ENCODE peak calls at places on chromosomes 13 and 19, in nine cellular contexts. One of them, this sample, is unnamed.

GRCh38 chr13:106089251-106089940 is 446.1 kb downstream of the EFNB2 start:
- DNase-seq in spleen: no peak
- DNase-seq in IMR-90: no peak
- DNase-seq in prostate gland: no peak
- DNase-seq in stomach: no peak
- DNase-seq in adrenal gland: no peak
- DNase-seq in uterus: no peak
- DNase-seq in tibial nerve: no peak
- DNase-seq in right lobe of liver: no peak
- DNase-seq in this sample: no peak

GRCh38 chr13:24664726-24665409 is 15.3 kb upstream of the ATP12A start:
- DNase-seq in spleen: no peak
- DNase-seq in IMR-90: peak; percentile 63
- DNase-seq in prostate gland: no peak
- DNase-seq in stomach: no peak
- DNase-seq in adrenal gland: no peak
- DNase-seq in uterus: no peak
- DNase-seq in tibial nerve: no peak
- DNase-seq in right lobe of liver: no peak
- DNase-seq in this sample: no peak

GRCh38 chr13:29411493-29411892 is 184.0 kb downstream of the SLC7A1 start:
- DNase-seq in spleen: no peak
- DNase-seq in IMR-90: no peak
- DNase-seq in prostate gland: no peak
- DNase-seq in stomach: no peak
- DNase-seq in adrenal gland: no peak
- DNase-seq in uterus: no peak
- DNase-seq in tibial nerve: no peak
- DNase-seq in right lobe of liver: no peak
- DNase-seq in this sample: no peak

GRCh38 chr13:51136276-51136980 is 25.4 kb upstream of the C13orf42 start:
- DNase-seq in spleen: no peak
- DNase-seq in IMR-90: no peak
- DNase-seq in prostate gland: no peak
- DNase-seq in stomach: no peak
- DNase-seq in adrenal gland: no peak
- DNase-seq in uterus: no peak
- DNase-seq in tibial nerve: no peak
- DNase-seq in right lobe of liver: no peak
- DNase-seq in this sample: no peak

GRCh38 chr13:24605923-24606372 is 74.3 kb upstream of the ATP12A start:
- DNase-seq in spleen: no peak
- DNase-seq in IMR-90: peak; percentile 11
- DNase-seq in prostate gland: no peak
- DNase-seq in stomach: no peak
- DNase-seq in adrenal gland: no peak
- DNase-seq in uterus: no peak
- DNase-seq in tibial nerve: no peak
- DNase-seq in right lobe of liver: no peak
- DNase-seq in this sample: no peak

GRCh38 chr13:39531646-39532045 is 71.3 kb downstream of the LHFPL6 start:
- DNase-seq in spleen: no peak
- DNase-seq in IMR-90: peak; percentile 32
- DNase-seq in prostate gland: no peak
- DNase-seq in stomach: no peak
- DNase-seq in adrenal gland: no peak
- DNase-seq in uterus: no peak
- DNase-seq in tibial nerve: no peak
- DNase-seq in right lobe of liver: no peak
- DNase-seq in this sample: no peak

GRCh38 chr13:49499889-49500660 is 4.3 kb downstream of the PHF11 start:
- DNase-seq in spleen: no peak
- DNase-seq in IMR-90: peak; percentile 90
- DNase-seq in prostate gland: no peak
- DNase-seq in stomach: no peak
- DNase-seq in adrenal gland: no peak
- DNase-seq in uterus: no peak
- DNase-seq in tibial nerve: no peak
- DNase-seq in right lobe of liver: no peak
- DNase-seq in this sample: no peak

GRCh38 chr13:21458457-21458815 is 667 bp downstream of the ZDHHC20 start:
- DNase-seq in spleen: peak; percentile 88
- DNase-seq in IMR-90: no peak
- DNase-seq in prostate gland: peak; percentile 64
- DNase-seq in stomach: peak; percentile 71
- DNase-seq in adrenal gland: peak; percentile 50
- DNase-seq in uterus: peak; percentile 28
- DNase-seq in tibial nerve: no peak
- DNase-seq in right lobe of liver: peak; percentile 67
- DNase-seq in this sample: peak; percentile 34

GRCh38 chr13:76164290-76164689 is 528.2 kb downstream of the LMO7 start:
- DNase-seq in spleen: no peak
- DNase-seq in IMR-90: no peak
- DNase-seq in prostate gland: no peak
- DNase-seq in stomach: no peak
- DNase-seq in adrenal gland: no peak
- DNase-seq in uterus: no peak
- DNase-seq in tibial nerve: no peak
- DNase-seq in right lobe of liver: no peak
- DNase-seq in this sample: no peak

GRCh38 chr13:46207828-46208227 is 3.9 kb upstream of the LRRC63 start:
- DNase-seq in spleen: no peak
- DNase-seq in IMR-90: no peak
- DNase-seq in prostate gland: no peak
- DNase-seq in stomach: no peak
- DNase-seq in adrenal gland: peak; percentile 44
- DNase-seq in uterus: no peak
- DNase-seq in tibial nerve: no peak
- DNase-seq in right lobe of liver: no peak
- DNase-seq in this sample: no peak

GRCh38 chr13:21319869-21320641 is 139.0 kb downstream of the ZDHHC20 start:
- DNase-seq in spleen: no peak
- DNase-seq in IMR-90: no peak
- DNase-seq in prostate gland: no peak
- DNase-seq in stomach: no peak
- DNase-seq in adrenal gland: no peak
- DNase-seq in uterus: no peak
- DNase-seq in tibial nerve: no peak
- DNase-seq in right lobe of liver: no peak
- DNase-seq in this sample: no peak

GRCh38 chr19:45293682-45294081 is 29.0 kb downstream of the CKM start:
- DNase-seq in spleen: no peak
- DNase-seq in IMR-90: no peak
- DNase-seq in prostate gland: no peak
- DNase-seq in stomach: no peak
- DNase-seq in adrenal gland: no peak
- DNase-seq in uterus: no peak
- DNase-seq in tibial nerve: no peak
- DNase-seq in right lobe of liver: no peak
- DNase-seq in this sample: no peak

DNA sequence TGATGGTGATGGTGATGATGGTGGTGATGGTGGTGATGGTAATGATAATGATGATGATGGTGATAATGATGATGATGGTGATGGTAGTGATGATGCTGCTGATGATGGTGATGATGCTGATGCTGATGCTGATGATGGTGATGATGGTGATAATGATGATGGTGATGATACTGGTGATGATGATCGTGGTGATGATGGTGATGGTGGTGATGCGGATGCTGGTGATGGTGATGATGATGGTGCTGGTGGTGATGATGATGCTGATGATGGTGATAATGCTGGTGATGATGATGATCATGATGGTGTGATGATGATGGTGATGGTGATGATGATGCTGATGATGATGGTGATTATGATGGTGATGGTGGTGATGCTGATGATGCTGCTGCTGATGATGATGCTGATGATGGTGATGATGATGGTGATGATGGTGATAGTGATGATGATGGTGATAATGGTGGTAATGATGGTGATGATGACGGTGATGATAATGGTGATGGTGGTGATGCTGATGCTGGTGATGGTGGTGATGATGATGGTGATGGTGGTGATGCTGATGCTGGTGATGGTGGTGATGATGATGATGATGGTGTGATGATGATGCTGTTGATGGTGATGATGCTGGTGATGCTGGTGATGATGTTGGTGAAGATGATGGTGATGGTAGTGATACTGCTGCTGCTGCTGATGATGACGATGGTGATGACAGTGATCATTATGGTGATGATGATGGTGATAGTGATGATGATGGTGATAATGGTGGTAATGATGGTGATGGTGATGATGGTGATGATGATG is 62.8 kb downstream of the ZNF536 start:
- DNase-seq in spleen: no peak
- DNase-seq in IMR-90: no peak
- DNase-seq in prostate gland: no peak
- DNase-seq in stomach: no peak
- DNase-seq in adrenal gland: no peak
- DNase-seq in uterus: no peak
- DNase-seq in tibial nerve: no peak
- DNase-seq in right lobe of liver: no peak
- DNase-seq in this sample: no peak
- H3K27ac ChIP-seq in spleen: no peak overlapping the region
- H3K27ac ChIP-seq in IMR-90: no peak overlapping the region
- H3K27ac ChIP-seq in prostate gland: no peak overlapping the region
- H3K27ac ChIP-seq in stomach: no peak overlapping the region
- H3K27ac ChIP-seq in adrenal gland: no peak overlapping the region
- H3K27ac ChIP-seq in uterus: no peak overlapping the region
- H3K27ac ChIP-seq in tibial nerve: peak overlapping the region; percentile 12
- H3K27ac ChIP-seq in right lobe of liver: no peak overlapping the region
- H3K27ac ChIP-seq in this sample: no peak overlapping the region

DNA sequence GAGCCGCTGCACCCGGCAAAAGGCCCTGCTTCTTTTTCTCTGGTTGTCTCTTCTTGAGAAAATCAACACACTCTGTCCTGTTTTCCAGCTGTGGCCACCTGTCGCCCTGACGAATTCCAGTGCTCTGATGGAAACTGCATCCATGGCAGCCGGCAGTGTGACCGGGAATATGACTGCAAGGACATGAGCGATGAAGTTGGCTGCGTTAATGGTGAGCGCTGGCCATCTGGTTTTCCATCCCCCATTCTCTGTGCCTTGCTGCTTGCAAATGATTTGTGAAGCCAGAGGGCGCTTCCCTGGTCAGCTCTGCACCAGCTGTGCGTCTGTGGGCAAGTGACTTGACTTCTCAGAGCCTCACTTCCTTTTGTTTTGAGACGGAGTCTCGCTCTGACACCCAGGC is 17.2 kb downstream of the LDLR start:
- DNase-seq in spleen: no peak
- DNase-seq in IMR-90: no peak
- DNase-seq in prostate gland: no peak
- DNase-seq in stomach: no peak
- DNase-seq in adrenal gland: no peak
- DNase-seq in uterus: no peak
- DNase-seq in tibial nerve: no peak
- DNase-seq in right lobe of liver: no peak
- DNase-seq in this sample: peak; percentile 73
- H3K36me3 ChIP-seq in spleen: peaks cover 98% of the 10 kb centered on the region
- H3K36me3 ChIP-seq in IMR-90: peaks cover 69% of the 10 kb centered on the region
- H3K36me3 ChIP-seq in prostate gland: no peaks in the 10 kb centered on the region
- H3K36me3 ChIP-seq in stomach: peaks cover 83% of the 10 kb centered on the region
- H3K36me3 ChIP-seq in adrenal gland: no peaks in the 10 kb centered on the region
- H3K36me3 ChIP-seq in uterus: no peaks in the 10 kb centered on the region
- H3K36me3 ChIP-seq in tibial nerve: no peaks in the 10 kb centered on the region
- H3K36me3 ChIP-seq in right lobe of liver: peaks cover 21% of the 10 kb centered on the region
- H3K36me3 ChIP-seq in this sample: peaks cover 100% of the 10 kb centered on the region

GRCh38 chr19:49490287-49491029 is 3.0 kb downstream of the RPL13A start:
- DNase-seq in spleen: no peak
- DNase-seq in IMR-90: no peak
- DNase-seq in prostate gland: no peak
- DNase-seq in stomach: no peak
- DNase-seq in adrenal gland: no peak
- DNase-seq in uterus: no peak
- DNase-seq in tibial nerve: no peak
- DNase-seq in right lobe of liver: no peak
- DNase-seq in this sample: no peak
- TF ChIP-seq POLR2A in spleen: no peak
- TF ChIP-seq POLR2A in IMR-90: no peak
- TF ChIP-seq POLR2A in prostate gland: no peak
- TF ChIP-seq POLR2A in stomach: no peak
- TF ChIP-seq POLR2A in adrenal gland: no peak
- TF ChIP-seq POLR2A in uterus: no peak
- TF ChIP-seq POLR2A in tibial nerve: no peak
- TF ChIP-seq POLR2A in right lobe of liver: no peak
- TF ChIP-seq POLR2A in this sample: no peak

GRCh38 chr13:100788540-100788939 is 113.9 kb upstream of the TMTC4 start:
- DNase-seq in spleen: no peak
- DNase-seq in IMR-90: no peak
- DNase-seq in prostate gland: no peak
- DNase-seq in stomach: no peak
- DNase-seq in adrenal gland: no peak
- DNase-seq in uterus: no peak
- DNase-seq in tibial nerve: no peak
- DNase-seq in right lobe of liver: no peak
- DNase-seq in this sample: no peak
- H3K27ac ChIP-seq in spleen: no peak overlapping the region
- H3K27ac ChIP-seq in IMR-90: no peak overlapping the region
- H3K27ac ChIP-seq in prostate gland: no peak overlapping the region
- H3K27ac ChIP-seq in stomach: no peak overlapping the region
- H3K27ac ChIP-seq in adrenal gland: no peak overlapping the region
- H3K27ac ChIP-seq in uterus: no peak overlapping the region
- H3K27ac ChIP-seq in tibial nerve: no peak overlapping the region
- H3K27ac ChIP-seq in right lobe of liver: no peak overlapping the region
- H3K27ac ChIP-seq in this sample: no peak overlapping the region

GRCh38 chr19:5065717-5066116 is 96.8 kb downstream of the KDM4B start:
- DNase-seq in spleen: no peak
- DNase-seq in IMR-90: no peak
- DNase-seq in prostate gland: no peak
- DNase-seq in stomach: no peak
- DNase-seq in adrenal gland: no peak
- DNase-seq in uterus: no peak
- DNase-seq in tibial nerve: no peak
- DNase-seq in right lobe of liver: no peak
- DNase-seq in this sample: no peak
- H3K36me3 ChIP-seq in spleen: peaks cover 83% of the 10 kb centered on the region
- H3K36me3 ChIP-seq in IMR-90: peaks cover 51% of the 10 kb centered on the region
- H3K36me3 ChIP-seq in prostate gland: no peaks in the 10 kb centered on the region
- H3K36me3 ChIP-seq in stomach: no peaks in the 10 kb centered on the region
- H3K36me3 ChIP-seq in adrenal gland: no peaks in the 10 kb centered on the region
- H3K36me3 ChIP-seq in uterus: no peaks in the 10 kb centered on the region
- H3K36me3 ChIP-seq in tibial nerve: no peaks in the 10 kb centered on the region
- H3K36me3 ChIP-seq in right lobe of liver: no peaks in the 10 kb centered on the region
- H3K36me3 ChIP-seq in this sample: peaks cover 44% of the 10 kb centered on the region

GRCh38 chr13:83589816-83590215 is 292.5 kb downstream of the SLITRK1 start:
- DNase-seq in spleen: no peak
- DNase-seq in IMR-90: no peak
- DNase-seq in prostate gland: no peak
- DNase-seq in stomach: no peak
- DNase-seq in adrenal gland: no peak
- DNase-seq in uterus: no peak
- DNase-seq in tibial nerve: no peak
- DNase-seq in right lobe of liver: no peak
- DNase-seq in this sample: no peak
- TF ChIP-seq POLR2A in spleen: no peak
- TF ChIP-seq POLR2A in IMR-90: no peak
- TF ChIP-seq POLR2A in prostate gland: no peak
- TF ChIP-seq POLR2A in stomach: no peak
- TF ChIP-seq POLR2A in adrenal gland: no peak
- TF ChIP-seq POLR2A in uterus: no peak
- TF ChIP-seq POLR2A in tibial nerve: no peak
- TF ChIP-seq POLR2A in right lobe of liver: no peak
- TF ChIP-seq POLR2A in this sample: no peak

This sample was measured in heart left ventricle.